ENCODE peak calls at places on chromosomes 4 and X, in eight cellular contexts. V is upper lobe of right lung, H is AG04449, G is uterus, S is cardiac fibroblast, E is fibroblast of the aortic adventitia, B is LNCaP clone FGC, Q is GM23338. Y is an unnamed sample.
A peak's percentile ranks its signal among the peaks of the same experiment; 100 is the strongest.

GRCh38 chrX:110741213-110741796 is 54.3 kb downstream of the CHRDL1 start:
- DNase-seq in V (no peak), H (no peak), G (no peak), S (peak; percentile 58), E (peak; percentile 64), B (no peak), Q (peak; percentile 6), Y (no peak)

GRCh38 chr4:64539234-64539849 is 130.1 kb upstream of the TECRL start:
- DNase-seq in V (no peak), H (peak; percentile 10), G (peak; percentile 35), S (peak; percentile 74), E (peak; percentile 58), B (peak; percentile 47), Q (peak; percentile 78), Y (no peak)

GRCh38 chrX:10549280-10549679 is 71.1 kb downstream of the MID1 start:
- DNase-seq in V (no peak), H (no peak), G (no peak), S (peak; percentile 33), E (no peak), B (peak; percentile 63), Q (no peak), Y (no peak)

GRCh38 chr4:102324725-102325124 is 20.6 kb downstream of the SLC39A8 start:
- DNase-seq in V (no peak), H (no peak), G (no peak), S (no peak), E (peak; percentile 14), B (no peak), Q (no peak), Y (no peak)

GRCh38 chr4:40486534-40486933 is 143.1 kb downstream of the RBM47 start:
- DNase-seq in V (no peak), H (no peak), G (no peak), S (peak; percentile 77), E (peak; percentile 51), B (no peak), Q (no peak), Y (no peak)

GRCh38 chr4:48315728-48316630 is 25.4 kb upstream of the SLAIN2 start:
- DNase-seq in V (no peak), H (no peak), G (no peak), S (peak; percentile 80), E (peak; percentile 84), B (peak; percentile 41), Q (peak; percentile 86), Y (no peak)

GRCh38 chr4:106095408-106095807 is 200.1 kb downstream of the NPNT start:
- DNase-seq in V (no peak), H (no peak), G (no peak), S (peak; percentile 5), E (no peak), B (no peak), Q (no peak), Y (no peak)

GRCh38 chr4:56148428-56148827 is 199.7 kb downstream of the CEP135 start:
- DNase-seq in V (no peak), H (no peak), G (no peak), S (peak; percentile 50), E (peak; percentile 43), B (no peak), Q (no peak), Y (no peak)

GRCh38 chr4:75653845-75654503 is 19.2 kb downstream of the G3BP2 start:
- DNase-seq in V (no peak), H (no peak), G (no peak), S (peak; percentile 56), E (peak; percentile 50), B (no peak), Q (peak; percentile 74), Y (no peak)

GRCh38 chr4:40720931-40721330 is 28.8 kb upstream of the NSUN7 start:
- DNase-seq in V (no peak), H (no peak), G (no peak), S (no peak), E (no peak), B (no peak), Q (no peak), Y (no peak)

GRCh38 chrX:64206556-64207162 is 1.2 kb upstream of the AMER1 start:
- DNase-seq in V (peak; percentile 63), H (no peak), G (peak; percentile 34), S (peak; percentile 29), E (peak; percentile 73), B (peak; percentile 26), Q (no peak), Y (no peak)

GRCh38 chr4:148081745-148082144 is 349.9 kb downstream of the ARHGAP10 start:
- DNase-seq in V (no peak), H (no peak), G (no peak), S (no peak), E (no peak), B (no peak), Q (no peak), Y (no peak)

GRCh38 chr4:4339504-4340085 is 47.3 kb upstream of the NSG1 start:
- DNase-seq in V (no peak), H (no peak), G (no peak), S (peak; percentile 27), E (peak; percentile 42), B (no peak), Q (no peak), Y (no peak)

GRCh38 chr4:5212255-5213032 is 161.2 kb downstream of the STK32B start:
- DNase-seq in V (no peak), H (no peak), G (no peak), S (no peak), E (no peak), B (no peak), Q (no peak), Y (no peak)

GRCh38 chr4:150619032-150619431 is 37.1 kb downstream of the MAB21L2 start:
- DNase-seq in V (no peak), H (no peak), G (no peak), S (peak; percentile 1), E (peak; percentile 51), B (no peak), Q (no peak), Y (no peak)

GRCh38 chrX:101347859-101348451 is 587 bp downstream of the TIMM8A start:
- DNase-seq in V (no peak), H (no peak), G (no peak), S (peak; percentile 35), E (peak; percentile 33), B (no peak), Q (no peak), Y (no peak)

GRCh38 chr4:80065601-80066000 is 7.4 kb downstream of the ANTXR2 start:
- DNase-seq in V (no peak), H (no peak), G (no peak), S (no peak), E (no peak), B (no peak), Q (no peak), Y (no peak)

GRCh38 chr4:1347410-1347864 is 429 bp downstream of the UVSSA start:
- DNase-seq in V (peak; percentile 90), H (peak; percentile 29), G (peak; percentile 77), S (peak; percentile 89), E (peak; percentile 87), B (peak; percentile 77), Q (peak; percentile 77), Y (no peak)

GRCh38 chr4:156475322-156475721 is 496.3 kb downstream of the PDGFC start:
- DNase-seq in V (no peak), H (peak; percentile 28), G (no peak), S (peak; percentile 88), E (peak; percentile 82), B (peak; percentile 7), Q (no peak), Y (no peak)

GRCh38 chr4:25928320-25928955 is 14.4 kb downstream of the SMIM20 start:
- DNase-seq in V (no peak), H (no peak), G (no peak), S (no peak), E (no peak), B (peak; percentile 46), Q (no peak), Y (no peak)
- H3K4me3 ChIP-seq in V (peak overlapping the region; percentile 9), H (no peak overlapping the region), G (no peak overlapping the region), S (no peak overlapping the region), E (no peak overlapping the region), B (no peak overlapping the region), Q (no peak overlapping the region), Y (no peak overlapping the region)

GRCh38 chr4:33268776-33269175 is 2548.6 kb downstream of the PCDH7 start:
- DNase-seq in V (no peak), H (no peak), G (no peak), S (no peak), E (no peak), B (no peak), Q (no peak), Y (no peak)

GRCh38 chr4:33270403-33270802 is 2550.2 kb downstream of the PCDH7 start:
- DNase-seq in V (no peak), H (no peak), G (no peak), S (no peak), E (no peak), B (no peak), Q (no peak), Y (no peak)

DNA sequence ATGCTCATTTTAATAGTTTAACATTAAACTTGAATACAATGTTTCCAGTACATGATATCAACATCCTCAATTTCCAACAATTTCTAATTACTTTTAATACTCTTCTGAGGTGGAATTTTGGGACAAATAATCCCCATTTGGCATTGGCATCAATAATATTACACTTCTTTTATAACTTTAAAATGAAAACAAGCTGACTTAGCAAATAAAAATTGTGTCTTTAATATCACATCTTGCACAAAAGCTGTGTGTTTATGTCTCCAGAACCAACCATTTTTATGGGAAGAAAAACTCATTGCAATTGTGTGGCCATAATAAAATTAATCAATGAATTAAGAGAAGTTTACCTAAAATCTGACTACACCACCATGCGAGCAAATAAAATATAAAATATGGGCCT is 2552.6 kb downstream of the PCDH7 start:
- DNase-seq in V (no peak), H (no peak), G (no peak), S (no peak), E (no peak), B (no peak), Q (no peak), Y (no peak)
- TF ChIP-seq CTCF in V (no peak), H (no peak), G (no peak), S (no peak), E (no peak), B (no peak), Q (no peak), Y (no peak)

GRCh38 chrX:12843668-12844279 is 23.1 kb upstream of the TLR7 start:
- DNase-seq in V (no peak), H (no peak), G (no peak), S (no peak), E (no peak), B (no peak), Q (no peak), Y (no peak)

GRCh38 chrX:12843061-12843667 is 23.7 kb upstream of the TLR7 start:
- DNase-seq in V (no peak), H (no peak), G (no peak), S (no peak), E (no peak), B (no peak), Q (no peak), Y (no peak)

GRCh38 chrX:12844319-12844718 is 22.6 kb upstream of the TLR7 start:
- DNase-seq in V (no peak), H (no peak), G (no peak), S (no peak), E (no peak), B (no peak), Q (no peak), Y (no peak)
- H3K4me3 ChIP-seq in V (no peak overlapping the region), H (no peak overlapping the region), G (no peak overlapping the region), S (no peak overlapping the region), E (no peak overlapping the region), B (no peak overlapping the region), Q (no peak overlapping the region), Y (no peak overlapping the region)

DNA sequence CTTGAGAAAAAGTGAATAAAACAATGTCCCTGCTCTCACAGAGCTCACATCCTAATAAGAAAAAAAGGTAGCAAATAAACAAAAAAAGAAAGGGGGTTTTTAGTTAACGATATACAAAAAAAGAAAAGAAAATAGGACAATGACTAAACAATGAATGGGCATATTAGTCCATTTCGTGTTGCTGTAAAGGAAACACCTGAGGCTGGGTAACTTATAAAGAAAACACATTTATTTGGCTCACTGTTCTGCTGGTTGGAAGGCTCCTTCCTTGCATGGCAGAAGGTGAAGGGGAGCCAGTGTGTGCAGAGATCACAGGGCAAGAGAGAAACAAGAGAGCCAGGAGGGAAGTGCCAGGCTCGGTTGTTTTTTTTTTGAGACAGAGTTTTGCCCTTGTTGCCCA is 4.7 kb upstream of the KLF3 start:
- DNase-seq in V (no peak), H (no peak), G (no peak), S (no peak), E (no peak), B (no peak), Q (no peak), Y (no peak)
- TF ChIP-seq CTCF in V (no peak), H (no peak), G (no peak), S (no peak), E (no peak), B (no peak), Q (no peak), Y (no peak)

Y was measured in BJ.